ENCODE peak calls at places on chromosomes 2 and 18, in eight cellular contexts. F, T, B, D, X, P, A and S are unnamed samples.

GRCh38 chr2:44974064-44974715 is 32.7 kb downstream of the SIX3 start:
- DNase-seq in F (no peak), T (no peak), B (no peak), D (peak; percentile 73), X (no peak), P (peak; percentile 83), A (no peak), S (no peak)

GRCh38 chr2:160055726-160056108 is 6.7 kb downstream of the PLA2R1 start:
- DNase-seq in F (no peak), T (no peak), B (no peak), D (no peak), X (no peak), P (no peak), A (peak; percentile 55), S (no peak)

GRCh38 chr2:68693947-68694346 is 40.7 kb upstream of the ARHGAP25 start:
- DNase-seq in F (no peak), T (no peak), B (no peak), D (no peak), X (no peak), P (peak; percentile 14), A (peak; percentile 53), S (no peak)

GRCh38 chr2:128821010-128821409 is 502.3 kb upstream of the HS6ST1 start:
- DNase-seq in F (no peak), T (no peak), B (no peak), D (no peak), X (no peak), P (no peak), A (no peak), S (no peak)

GRCh38 chr2:69366-70344 is 23.4 kb upstream of the FAM110C start:
- DNase-seq in F (no peak), T (no peak), B (no peak), D (no peak), X (no peak), P (no peak), A (peak; percentile 31), S (no peak)

GRCh38 chr18:45820144-45820745 is 5.2 kb upstream of the SIGLEC15 start:
- DNase-seq in F (no peak), T (no peak), B (no peak), D (no peak), X (no peak), P (no peak), A (peak; percentile 85), S (no peak)

GRCh38 chr2:205366336-205367060 is 315.8 kb upstream of the NRP2 start:
- DNase-seq in F (no peak), T (peak; percentile 39), B (no peak), D (no peak), X (no peak), P (no peak), A (no peak), S (no peak)

GRCh38 chr2:86446060-86446459 is 4.9 kb downstream of the KDM3A start:
- DNase-seq in F (no peak), T (no peak), B (no peak), D (no peak), X (no peak), P (no peak), A (no peak), S (no peak)

GRCh38 chr2:6352906-6353515 is 512.7 kb downstream of the CMPK2 start:
- DNase-seq in F (no peak), T (no peak), B (no peak), D (no peak), X (no peak), P (peak; percentile 59), A (no peak), S (peak; percentile 76)

GRCh38 chr2:219675206-219675605 is 47.8 kb downstream of the SLC4A3 start:
- DNase-seq in F (no peak), T (no peak), B (no peak), D (no peak), X (no peak), P (no peak), A (no peak), S (no peak)

GRCh38 chr2:234703258-234703657 is 206.4 kb upstream of the ARL4C start:
- DNase-seq in F (no peak), T (no peak), B (no peak), D (no peak), X (no peak), P (no peak), A (peak; percentile 70), S (no peak)

GRCh38 chr2:13584020-13584419 is 867.3 kb downstream of the TRIB2 start:
- DNase-seq in F (no peak), T (no peak), B (no peak), D (no peak), X (no peak), P (no peak), A (no peak), S (no peak)

GRCh38 chr2:17309741-17310339 is 208.4 kb downstream of the RAD51AP2 start:
- DNase-seq in F (no peak), T (peak; percentile 24), B (peak; percentile 20), D (peak; percentile 63), X (no peak), P (peak; percentile 72), A (no peak), S (no peak)

GRCh38 chr18:48929951-48930713 is 20.6 kb downstream of the SMAD7 start:
- DNase-seq in F (no peak), T (peak; percentile 55), B (no peak), D (no peak), X (peak; percentile 84), P (peak; percentile 81), A (no peak), S (no peak)

GRCh38 chr18:66066191-66066590 is 315.4 kb downstream of the CDH7 start:
- DNase-seq in F (no peak), T (no peak), B (no peak), D (no peak), X (no peak), P (no peak), A (no peak), S (no peak)

DNA sequence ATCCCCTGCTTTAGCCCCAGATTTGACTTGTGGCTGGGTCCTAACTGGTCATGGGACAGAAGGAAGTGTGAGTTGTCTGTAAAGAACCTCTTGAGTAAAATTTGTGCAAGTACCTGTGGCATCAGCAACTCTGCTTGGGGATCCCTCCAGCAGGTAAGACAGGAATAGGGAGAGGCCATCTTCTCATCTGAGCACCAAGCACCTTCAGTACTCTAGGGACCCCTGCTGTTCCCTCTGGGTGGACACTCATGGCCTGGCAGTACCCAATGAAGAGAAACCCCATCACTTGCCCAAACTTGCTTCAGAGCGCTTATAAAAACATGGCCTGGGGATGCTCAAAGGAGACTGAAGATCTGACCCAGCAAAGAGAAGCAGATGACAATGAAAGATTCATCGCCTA is 297.8 kb downstream of the SP3 start:
- DNase-seq in F (no peak), T (no peak), B (no peak), D (peak; percentile 10), X (no peak), P (no peak), A (peak; percentile 75), S (no peak)
- H3K27me3 ChIP-seq in F (peaks cover 3% of the 10 kb centered on the region), T (peaks cover 21% of the 10 kb centered on the region), B (no peaks in the 10 kb centered on the region), D (no peaks in the 10 kb centered on the region), X (no peaks in the 10 kb centered on the region), P (no peaks in the 10 kb centered on the region), A (no peaks in the 10 kb centered on the region), S (no peaks in the 10 kb centered on the region)

DNA sequence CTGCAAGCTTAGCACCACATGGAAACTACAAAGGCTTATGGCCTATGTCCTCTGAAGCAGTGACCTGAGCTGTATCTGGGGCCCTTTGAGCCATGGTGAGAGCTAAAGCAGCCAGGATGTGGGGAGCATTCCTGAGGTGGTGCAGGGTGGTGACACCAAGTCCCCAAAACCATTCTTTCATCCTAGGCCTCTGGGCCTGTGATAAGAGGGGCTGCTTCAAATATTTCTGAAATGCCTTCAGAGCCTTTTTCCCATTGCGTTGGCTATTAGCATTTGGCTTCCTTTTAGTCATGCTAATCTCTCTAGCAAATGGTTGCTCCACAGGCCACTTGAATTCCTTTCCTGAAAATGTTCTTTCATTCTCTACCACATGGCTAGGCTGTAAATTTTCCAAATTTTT is 13.4 kb downstream of the CCDC150 start:
- DNase-seq in F (no peak), T (no peak), B (no peak), D (no peak), X (no peak), P (no peak), A (no peak), S (no peak)
- H3K9me3 ChIP-seq in F (peaks cover 49% of the 10 kb centered on the region), T (peaks cover 5% of the 10 kb centered on the region), B (peaks cover 50% of the 10 kb centered on the region), D (no peaks in the 10 kb centered on the region), X (peaks cover 4% of the 10 kb centered on the region), P (peaks cover 15% of the 10 kb centered on the region), A (no peaks in the 10 kb centered on the region), S (peaks cover 33% of the 10 kb centered on the region)

DNA sequence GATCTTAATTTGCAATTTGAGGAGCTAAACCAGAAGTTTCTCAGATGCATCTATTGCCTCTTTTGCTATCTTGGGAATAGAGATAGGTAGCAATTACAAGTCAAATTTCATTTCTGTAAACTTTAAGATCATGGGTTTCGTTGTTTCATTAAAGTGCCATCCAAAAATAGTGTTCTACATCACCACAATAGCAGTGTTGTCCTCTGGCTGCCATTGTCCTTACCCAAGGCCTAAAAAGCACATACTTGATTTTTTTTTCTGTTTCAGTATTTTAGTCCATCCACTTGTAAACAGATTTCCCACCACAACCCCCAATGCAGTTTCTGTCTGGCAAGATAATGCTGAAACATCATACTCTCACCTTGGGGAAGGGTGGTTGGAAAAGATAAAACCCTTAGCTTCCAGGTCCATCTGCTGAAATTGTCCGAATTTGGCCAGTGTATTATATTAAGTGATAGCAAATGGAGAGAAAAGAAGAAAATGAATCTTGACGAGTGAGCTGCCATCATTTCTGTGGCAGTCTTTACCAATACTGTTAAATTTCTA is 136.2 kb downstream of the LCLAT1 start:
- DNase-seq in F (no peak), T (no peak), B (no peak), D (no peak), X (no peak), P (no peak), A (no peak), S (no peak)
- TF ChIP-seq POLR2AphosphoS5 in F (no peak), T (no peak), B (no peak), D (no peak), X (no peak), P (no peak), A (no peak), S (no peak)

DNA sequence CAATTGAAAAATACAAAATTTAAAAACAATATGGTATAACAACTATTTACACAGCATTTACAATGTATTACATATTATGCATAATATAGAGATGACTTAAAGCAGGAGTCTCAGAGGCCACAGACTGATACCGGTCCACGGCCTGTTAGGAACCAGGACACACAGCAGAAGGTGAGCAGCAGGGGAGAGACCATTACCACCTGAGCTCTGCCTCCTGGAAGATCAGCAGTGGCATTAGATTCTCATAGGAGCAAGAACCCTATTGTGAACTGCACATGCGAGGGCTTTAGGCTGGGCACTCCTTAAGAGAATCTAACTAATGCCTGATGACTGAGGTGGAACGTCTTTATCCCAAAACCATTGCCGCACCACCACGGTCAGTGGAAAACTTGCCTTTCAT is 58.0 kb downstream of the SMAD2 start:
- DNase-seq in F (no peak), T (no peak), B (no peak), D (no peak), X (no peak), P (no peak), A (no peak), S (no peak)
- H3K27me3 ChIP-seq in F (no peaks in the 10 kb centered on the region), T (no peaks in the 10 kb centered on the region), B (no peaks in the 10 kb centered on the region), D (no peaks in the 10 kb centered on the region), X (no peaks in the 10 kb centered on the region), P (no peaks in the 10 kb centered on the region), A (no peaks in the 10 kb centered on the region), S (no peaks in the 10 kb centered on the region)

GRCh38 chr18:14100503-14101286 is 31.5 kb downstream of the ZNF519 start:
- DNase-seq in F (no peak), T (no peak), B (no peak), D (no peak), X (no peak), P (no peak), A (no peak), S (no peak)
- H3K9me3 ChIP-seq in F (no peaks in the 10 kb centered on the region), T (peaks cover 2% of the 10 kb centered on the region), B (peaks cover 29% of the 10 kb centered on the region), D (peaks cover 19% of the 10 kb centered on the region), X (no peaks in the 10 kb centered on the region), P (peaks cover 11% of the 10 kb centered on the region), A (no peaks in the 10 kb centered on the region), S (peaks cover 20% of the 10 kb centered on the region)